ENCODE peak calls at places on chromosomes 2 and 18, in seven cellular contexts. K is spleen, B is LoVo, A is kidney, G is heart right ventricle, R is kidney glomerular epithelial cell, T is astrocyte of the spinal cord. Y is an unnamed sample.

GRCh38 chr2:113754989-113755689 is 1.3 kb downstream of the SLC35F5 start:
- DNase-seq in K (no peak), B (no peak), A (no peak), G (no peak), R (peak), T (peak), Y (no peak)

GRCh38 chr2:156099382-156099781 is 233.1 kb downstream of the NR4A2 start:
- DNase-seq in K (no peak), B (no peak), A (no peak), G (no peak), R (no peak), T (no peak), Y (no peak)

GRCh38 chr2:44060990-44061389 is 65.2 kb upstream of the LRPPRC start:
- DNase-seq in K (no peak), B (no peak), A (no peak), G (no peak), R (no peak), T (no peak), Y (no peak)

GRCh38 chr2:85433511-85434089 is 15.1 kb downstream of the SH2D6 start:
- DNase-seq in K (no peak), B (no peak), A (peak), G (peak), R (no peak), T (peak), Y (peak)

GRCh38 chr2:182761903-182762302 is 45.8 kb downstream of the DNAJC10 start:
- DNase-seq in K (no peak), B (no peak), A (no peak), G (no peak), R (no peak), T (peak), Y (no peak)

GRCh38 chr2:147364597-147364996 is 480.2 kb upstream of the ACVR2A start:
- DNase-seq in K (no peak), B (peak), A (no peak), G (no peak), R (no peak), T (no peak), Y (no peak)

GRCh38 chr18:48201952-48202898 is 207.0 kb downstream of the ZBTB7C start:
- DNase-seq in K (no peak), B (no peak), A (no peak), G (no peak), R (no peak), T (no peak), Y (no peak)

GRCh38 chr2:1088192-1088860 is 137.7 kb downstream of the SNTG2 start:
- DNase-seq in K (no peak), B (no peak), A (no peak), G (no peak), R (peak), T (no peak), Y (no peak)

GRCh38 chr2:168350380-168350779 is 103.0 kb upstream of the STK39 start:
- DNase-seq in K (no peak), B (no peak), A (no peak), G (no peak), R (peak), T (no peak), Y (no peak)